ENCODE peak calls at places on chromosomes 4 and X, in four cellular contexts. U, J, F and Z are unnamed samples.

GRCh38 chr4:13626492-13627184 is 887 bp downstream of the BOD1L1 start:
- DNase-seq in U (no peak), J (no peak), F (no peak), Z (no peak)

GRCh38 chr4:183522821-183523220 is 18.0 kb downstream of the ING2 start:
- DNase-seq in U (no peak), J (no peak), F (no peak), Z (no peak)

GRCh38 chrX:24347871-24348270 is 12.6 kb upstream of the SUPT20HL1 start:
- DNase-seq in F (no peak), U (no peak), J (no peak), Z (no peak)

GRCh38 chrX:129705377-129705925 is 33.3 kb upstream of the XPNPEP2 start:
- DNase-seq in J (no peak), F (no peak), U (no peak), Z (no peak)

GRCh38 chr4:113635739-113636437 is 125.7 kb downstream of the CAMK2D start:
- DNase-seq in U (peak; percentile 40), J (peak; percentile 65), F (peak; percentile 25), Z (no peak)

GRCh38 chr4:137981277-137981676 is 260.9 kb downstream of the SLC7A11 start:
- DNase-seq in U (no peak), J (no peak), F (peak; percentile 8), Z (no peak)

GRCh38 chr4:73853246-73853704 is at the start of gene PF4V1:
- DNase-seq in F (no peak), J (no peak), U (no peak), Z (no peak)

GRCh38 chr4:140085062-140085622 is 68.8 kb downstream of the MAML3 start:
- DNase-seq in U (no peak), J (no peak), F (peak; percentile 71), Z (no peak)

GRCh38 chr4:66956426-66956825 is 588.9 kb downstream of the CENPC start:
- DNase-seq in J (no peak), U (no peak), F (no peak), Z (no peak)

GRCh38 chr4:6198768-6199343 is 1.5 kb downstream of the JAKMIP1 start:
- DNase-seq in U (peak; percentile 17), F (no peak), J (no peak), Z (no peak)

GRCh38 chr4:164847967-164848649 is 28.9 kb upstream of the APELA start:
- DNase-seq in F (no peak), J (no peak), U (no peak), Z (no peak)

GRCh38 chr4:25128671-25129070 is 31.6 kb downstream of the SEPSECS start:
- DNase-seq in J (no peak), U (no peak), F (peak; percentile 56), Z (no peak)

GRCh38 chr4:157075401-157075800 is 549 bp upstream of the GLRB start:
- DNase-seq in J (no peak), F (no peak), U (peak; percentile 15), Z (no peak)

GRCh38 chrX:70479197-70479969 is 34.7 kb downstream of the DLG3 start:
- DNase-seq in F (peak; percentile 59), J (no peak), U (no peak), Z (no peak)

GRCh38 chr4:99404595-99405287 is 30.4 kb downstream of the ADH7 start:
- DNase-seq in J (peak; percentile 68), F (peak; percentile 92), U (no peak), Z (peak; percentile 52)